ENCODE peak calls at places on chromosomes 5 and 9, in four cellular contexts. N, I, X and E are unnamed samples.
A peak's percentile ranks its signal among the peaks of the same experiment; 100 is the strongest.

GRCh38 chr9:34125681-34126206 is 754 bp downstream of the DCAF12 start:
- DNase-seq in N (no peak), I (peak; percentile 43), X (no peak), E (no peak)

GRCh38 chr5:176530983-176531901 is 6.0 kb downstream of the RNF44 start:
- DNase-seq in I (no peak), N (peak; percentile 87), X (no peak), E (no peak)

GRCh38 chr5:169758886-169759285 is 121.8 kb downstream of the DOCK2 start:
- DNase-seq in X (no peak), N (no peak), I (no peak), E (no peak)

GRCh38 chr9:101580076-101580475 is 14.7 kb downstream of the PPP3R2 start:
- DNase-seq in I (no peak), N (no peak), X (no peak), E (no peak)

GRCh38 chr5:57494104-57495098 is 11.8 kb upstream of the ACTBL2 start:
- DNase-seq in X (peak; percentile 15), N (no peak), I (no peak), E (peak; percentile 30)

GRCh38 chr5:160637357-160637756 is 214.7 kb downstream of the ATP10B start:
- DNase-seq in I (no peak), N (no peak), X (no peak), E (no peak)

GRCh38 chr9:93061260-93061751 is 2.8 kb downstream of the SUSD3 start:
- DNase-seq in N (no peak), X (no peak), I (no peak), E (no peak)

GRCh38 chr5:135133698-135134515 is 99.9 kb upstream of the PITX1 start:
- DNase-seq in I (no peak), X (no peak), N (no peak), E (no peak)

GRCh38 chr5:100840364-100840763 is 62.7 kb downstream of the ST8SIA4 start:
- DNase-seq in I (no peak), N (no peak), X (no peak), E (no peak)

GRCh38 chr9:86513429-86513828 is 159.2 kb upstream of the TUT7 start:
- DNase-seq in X (no peak), N (no peak), I (no peak), E (no peak)
- H3K27ac ChIP-seq in X (no peak overlapping the region), N (no peak overlapping the region), I (no peak overlapping the region), E (no peak overlapping the region)

DNA sequence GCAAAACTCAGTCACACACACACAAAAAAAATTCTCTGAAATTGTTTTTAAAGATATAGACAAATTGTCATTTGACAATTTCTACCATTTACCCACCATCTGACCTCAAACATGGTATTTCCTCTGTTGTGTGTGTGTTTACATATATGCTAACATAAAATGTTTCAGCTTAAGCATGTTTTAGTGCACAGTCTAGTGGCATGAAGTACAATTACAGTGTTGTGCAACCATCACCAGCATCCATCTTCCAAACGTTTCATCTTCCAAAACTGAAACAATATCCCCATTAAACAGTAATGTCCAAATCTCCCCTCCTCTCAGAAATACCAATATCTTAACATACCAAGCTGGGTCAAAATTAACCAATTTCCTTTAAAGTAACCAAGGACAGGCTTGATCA is 65.2 kb downstream of the MYO10 start:
- DNase-seq in X (no peak), N (no peak), I (no peak), E (no peak)
- TF ChIP-seq CTCF in X (no peak), N (no peak), I (no peak), E (no peak)

GRCh38 chr5:139389701-139390638 is at the start of gene MZB1:
- DNase-seq in N (no peak), I (no peak), X (no peak), E (no peak)
- H3K4me3 ChIP-seq in N (no peak within 1 kb of the TSS), I (no peak within 1 kb of the TSS), X (no peak within 1 kb of the TSS), E (peak within 1 kb of the TSS; percentile 77)

GRCh38 chr9:127566351-127567001 is 45.6 kb upstream of the STXBP1 start:
- DNase-seq in X (no peak), N (no peak), I (no peak), E (no peak)
- H3K27ac ChIP-seq in X (peak overlapping the region; percentile 95), N (no peak overlapping the region), I (no peak overlapping the region), E (peak overlapping the region; percentile 95)

DNA sequence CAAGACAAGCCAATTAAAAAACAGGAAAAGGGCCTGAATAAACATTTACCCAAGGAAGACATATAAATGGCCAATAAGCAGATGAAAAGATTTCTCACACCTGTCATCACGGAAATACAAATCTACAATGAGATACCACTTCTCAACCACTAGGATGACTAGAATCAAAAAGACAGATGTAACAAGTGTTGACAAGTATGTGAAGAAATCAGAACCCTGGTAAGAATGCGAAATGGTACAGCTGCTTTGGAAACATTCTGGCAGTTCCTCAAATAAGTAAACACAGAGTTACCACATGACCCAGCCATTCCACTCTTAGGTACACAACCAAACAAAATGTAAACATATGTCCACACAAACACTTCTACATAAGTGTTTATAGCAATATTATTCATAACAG is 32.5 kb downstream of the LEAP2 start:
- DNase-seq in N (no peak), X (no peak), I (no peak), E (no peak)
- TF ChIP-seq CTCF in N (no peak), X (no peak), I (no peak), E (peak; percentile 13)

DNA sequence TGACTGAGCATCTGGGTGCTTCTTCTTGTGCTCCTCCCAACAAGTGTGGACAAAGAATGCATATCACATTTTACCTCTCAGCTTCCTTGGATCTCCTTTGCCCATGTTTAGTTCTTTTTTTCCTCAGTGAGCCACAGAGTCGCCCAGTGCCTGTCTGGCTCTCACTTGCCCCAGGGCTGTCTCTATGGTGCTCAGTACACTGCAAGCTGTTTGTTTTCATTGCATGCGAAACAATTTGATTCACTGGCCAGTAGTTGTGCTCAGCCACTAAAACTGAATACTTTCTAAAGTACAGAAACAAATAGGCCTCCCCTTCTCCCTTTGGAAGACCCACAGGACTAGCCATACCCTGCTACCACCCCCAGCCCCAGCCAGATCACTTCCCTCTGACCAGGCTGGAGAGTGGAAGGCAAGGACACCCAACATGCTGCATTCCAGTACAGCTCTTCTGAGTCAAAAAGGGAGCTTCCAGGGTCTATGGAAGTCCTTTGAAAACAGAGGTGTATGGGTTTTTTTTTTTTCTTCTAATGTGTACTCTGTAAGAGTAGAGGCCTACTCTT is 3.8 kb downstream of the LHFPL2 start:
- DNase-seq in X (no peak), I (no peak), N (no peak), E (no peak)
- H3K4me3 ChIP-seq in X (no peak overlapping the region), I (no peak overlapping the region), N (peak overlapping the region; percentile 21), E (no peak overlapping the region)

GRCh38 chr5:75058986-75059508 is 6.7 kb upstream of the GCNT4 start:
- DNase-seq in N (no peak), I (no peak), X (no peak), E (no peak)
- H3K27ac ChIP-seq in N (peak overlapping the region; percentile 76), I (no peak overlapping the region), X (no peak overlapping the region), E (no peak overlapping the region)

GRCh38 chr5:166165600-166165999 is 2125.8 kb upstream of the WWC1 start:
- DNase-seq in X (no peak), N (no peak), I (peak; percentile 71), E (no peak)
- TF ChIP-seq CTCF in X (no peak), N (no peak), I (no peak), E (no peak)